ENCODE peak calls at places on chromosomes 3 and 15, in six cellular contexts. K is body of pancreas; Q is H4; B is Kasumi-1; E is NCI-H1105; T is stimulated activated CD8-positive, alpha-beta memory T cell treated with anti-CD3 and anti-CD28 coated beads, Interleukin-2, amount 100 ng/mL, for 1 hour. P is an unnamed sample.

GRCh38 chr3:42762046-42762724 is 10.9 kb downstream of the CCDC13 start:
- DNase-seq in K (no peak), Q (no peak), B (peak; percentile 70), E (no peak), T (no peak), P (no peak)

GRCh38 chr15:99148851-99149276 is 44.0 kb downstream of the SYNM start:
- DNase-seq in K (no peak), Q (no peak), B (no peak), E (no peak), T (no peak), P (no peak)

GRCh38 chr3:150410311-150411105 is 2.4 kb downstream of the TSC22D2 start:
- DNase-seq in K (peak; percentile 58), Q (peak; percentile 37), B (peak; percentile 24), E (peak; percentile 48), T (peak; percentile 8), P (peak; percentile 6)

GRCh38 chr3:30908466-30909037 is 14.1 kb upstream of the GADL1 start:
- DNase-seq in K (no peak), Q (no peak), B (no peak), E (peak; percentile 26), T (no peak), P (no peak)

GRCh38 chr15:70113304-70113700 is 15.6 kb upstream of the TLE3 start:
- DNase-seq in K (no peak), Q (no peak), B (peak; percentile 80), E (no peak), T (no peak), P (no peak)

GRCh38 chr3:195025881-195026200 is 245.1 kb downstream of the XXYLT1 start:
- DNase-seq in K (no peak), Q (no peak), B (no peak), E (no peak), T (no peak), P (no peak)

GRCh38 chr3:42546691-42547213 is 35.0 kb downstream of the SEC22C start:
- DNase-seq in K (no peak), Q (no peak), B (no peak), E (no peak), T (no peak), P (no peak)

GRCh38 chr3:3800076-3800448 is 831 bp downstream of the LRRN1 start:
- DNase-seq in K (peak; percentile 35), Q (no peak), B (no peak), E (no peak), T (no peak), P (no peak)

GRCh38 chr15:90936823-90937222 is 1.7 kb downstream of the UNC45A start:
- DNase-seq in K (no peak), Q (no peak), B (no peak), E (no peak), T (no peak), P (no peak)

GRCh38 chr3:52443791-52444687 is 864 bp downstream of the SEMA3G start:
- DNase-seq in K (no peak), Q (no peak), B (no peak), E (no peak), T (no peak), P (no peak)

GRCh38 chr3:170324962-170325361 is 32.6 kb upstream of the SKIL start:
- DNase-seq in K (no peak), Q (no peak), B (no peak), E (no peak), T (no peak), P (no peak)

GRCh38 chr3:25635038-25635437 is 29.7 kb downstream of the TOP2B start:
- DNase-seq in K (no peak), Q (no peak), B (no peak), E (no peak), T (no peak), P (no peak)

GRCh38 chr3:48715179-48715800 is 1.7 kb downstream of the IP6K2 start:
- DNase-seq in K (no peak), Q (no peak), B (no peak), E (no peak), T (no peak), P (no peak)

GRCh38 chr15:38768970-38769369 is 204.4 kb upstream of the RASGRP1 start:
- DNase-seq in K (peak; percentile 13), Q (peak; percentile 25), B (no peak), E (no peak), T (no peak), P (no peak)

GRCh38 chr3:11803977-11804903 is 42.4 kb downstream of the TAMM41 start:
- DNase-seq in K (peak; percentile 66), Q (peak; percentile 63), B (peak; percentile 88), E (peak; percentile 10), T (no peak), P (peak; percentile 4)

GRCh38 chr3:134029734-134030381 is at the start of gene SLCO2A1:
- DNase-seq in K (peak; percentile 38), Q (no peak), B (peak; percentile 3), E (peak; percentile 62), T (no peak), P (no peak)

GRCh38 chr3:141795719-141796435 is 32.7 kb downstream of the GRK7 start:
- DNase-seq in K (peak; percentile 17), Q (no peak), B (peak; percentile 44), E (no peak), T (no peak), P (no peak)

GRCh38 chr3:138460536-138461205 is 26.3 kb downstream of the ESYT3 start:
- DNase-seq in K (no peak), Q (no peak), B (no peak), E (no peak), T (no peak), P (no peak)

P was measured in activated T-helper 1 cell treated with anti-CD3 and anti-CD28 coated beads, Interleukin-2, amount 50 U/mL, for 16 hours.